ENCODE peak calls at places on chromosomes 3 and 15, in nine cellular contexts. I is PC-3; O is heart right ventricle; D is CD8-positive, alpha-beta T cell; U is HL-60; P is dorsolateral prefrontal cortex; V is cardiac muscle cell; Y is astrocyte; X is SJSA1. W is an unnamed sample.

GRCh38 chr3:51391566-51392300 is 648 bp downstream of the RBM15B start:
- DNase-seq in I (peak), O (peak), D (peak), U (no peak), P (peak), V (peak), Y (peak), X (no peak), W (no peak)

GRCh38 chr3:151707216-151707615 is 26.5 kb upstream of the AADACL2 start:
- DNase-seq in I (no peak), O (no peak), D (no peak), U (no peak), P (no peak), V (no peak), Y (no peak), X (no peak), W (no peak)

GRCh38 chr3:46466871-46467403 is 2.2 kb upstream of the LTF start:
- DNase-seq in I (no peak), O (no peak), D (no peak), U (no peak), P (no peak), V (no peak), Y (no peak), X (no peak), W (no peak)

GRCh38 chr3:156812521-156813335 is 13.4 kb upstream of the LEKR1 start:
- DNase-seq in I (peak), O (no peak), D (no peak), U (peak), P (no peak), V (peak), Y (peak), X (no peak), W (no peak)

GRCh38 chr3:124558898-124559649 is 171.2 kb upstream of the UMPS start:
- DNase-seq in I (peak), O (peak), D (no peak), U (no peak), P (peak), V (peak), Y (peak), X (peak), W (peak)

GRCh38 chr3:56054827-56055226 is 413.4 kb downstream of the ERC2 start:
- DNase-seq in I (no peak), O (no peak), D (no peak), U (no peak), P (no peak), V (no peak), Y (no peak), X (no peak), W (no peak)

GRCh38 chr15:82680200-82681102 is 29.2 kb downstream of the AP3B2 start:
- DNase-seq in I (peak), O (peak), D (peak), U (peak), P (no peak), V (no peak), Y (no peak), X (no peak), W (no peak)

GRCh38 chr15:78265752-78266224 is 1.4 kb downstream of the DNAJA4 start:
- DNase-seq in I (peak), O (no peak), D (no peak), U (no peak), P (no peak), V (peak), Y (peak), X (no peak), W (no peak)

GRCh38 chr3:28743843-28744242 is 395.2 kb upstream of the AZI2 start:
- DNase-seq in I (peak), O (no peak), D (no peak), U (no peak), P (no peak), V (no peak), Y (no peak), X (peak), W (no peak)

GRCh38 chr3:143793971-143794370 is 54.3 kb downstream of the SLC9A9 start:
- DNase-seq in I (no peak), O (no peak), D (no peak), U (no peak), P (no peak), V (no peak), Y (no peak), X (no peak), W (no peak)

GRCh38 chr3:30539772-30540171 is 66.6 kb upstream of the TGFBR2 start:
- DNase-seq in I (peak), O (no peak), D (no peak), U (no peak), P (no peak), V (no peak), Y (peak), X (no peak), W (no peak)

GRCh38 chr3:47791193-47791855 is 9.6 kb upstream of the SMARCC1 start:
- DNase-seq in I (no peak), O (no peak), D (no peak), U (no peak), P (no peak), V (no peak), Y (no peak), X (no peak), W (no peak)

DNA sequence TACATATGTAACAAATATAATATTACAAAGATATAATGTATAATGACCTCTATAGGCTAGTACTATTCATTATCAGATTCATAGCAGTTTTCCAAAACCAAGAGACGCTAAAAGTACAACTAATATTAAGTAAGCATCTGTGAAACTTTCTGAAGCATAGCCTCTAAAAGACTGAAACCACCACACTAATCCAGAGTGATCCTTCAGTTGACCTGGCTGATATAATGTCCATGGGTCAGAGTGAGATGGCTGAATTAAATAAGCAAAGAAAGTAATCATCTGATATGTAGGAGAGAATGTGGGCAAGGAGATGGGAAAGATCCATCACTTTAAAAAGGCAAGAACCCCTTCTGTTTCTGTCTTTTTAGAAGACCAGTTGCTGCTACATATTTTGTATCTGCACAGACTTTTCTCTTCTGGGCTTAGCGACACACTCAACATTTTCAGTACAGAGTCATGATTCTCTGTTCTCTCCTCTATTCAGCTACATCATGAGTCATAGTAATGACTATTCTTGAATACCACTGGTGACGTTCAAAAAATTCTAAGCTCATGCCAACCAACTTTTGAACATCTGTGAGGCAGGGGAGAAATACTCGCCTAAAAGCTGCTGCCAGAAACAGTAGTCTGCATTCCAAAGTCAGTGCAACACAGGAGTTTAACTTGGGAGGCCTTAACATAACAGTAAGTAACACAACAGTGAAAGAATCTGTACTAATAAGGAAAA is 149.6 kb downstream of the MAGI1 start:
- DNase-seq in I (peak), O (no peak), D (no peak), U (no peak), P (no peak), V (peak), Y (peak), X (peak), W (no peak)
- H3K27ac ChIP-seq in I (peak), O (peak), D (no peak), U (no peak), P (peak), V (no peak), Y (peak), X (peak), W (no peak)

DNA sequence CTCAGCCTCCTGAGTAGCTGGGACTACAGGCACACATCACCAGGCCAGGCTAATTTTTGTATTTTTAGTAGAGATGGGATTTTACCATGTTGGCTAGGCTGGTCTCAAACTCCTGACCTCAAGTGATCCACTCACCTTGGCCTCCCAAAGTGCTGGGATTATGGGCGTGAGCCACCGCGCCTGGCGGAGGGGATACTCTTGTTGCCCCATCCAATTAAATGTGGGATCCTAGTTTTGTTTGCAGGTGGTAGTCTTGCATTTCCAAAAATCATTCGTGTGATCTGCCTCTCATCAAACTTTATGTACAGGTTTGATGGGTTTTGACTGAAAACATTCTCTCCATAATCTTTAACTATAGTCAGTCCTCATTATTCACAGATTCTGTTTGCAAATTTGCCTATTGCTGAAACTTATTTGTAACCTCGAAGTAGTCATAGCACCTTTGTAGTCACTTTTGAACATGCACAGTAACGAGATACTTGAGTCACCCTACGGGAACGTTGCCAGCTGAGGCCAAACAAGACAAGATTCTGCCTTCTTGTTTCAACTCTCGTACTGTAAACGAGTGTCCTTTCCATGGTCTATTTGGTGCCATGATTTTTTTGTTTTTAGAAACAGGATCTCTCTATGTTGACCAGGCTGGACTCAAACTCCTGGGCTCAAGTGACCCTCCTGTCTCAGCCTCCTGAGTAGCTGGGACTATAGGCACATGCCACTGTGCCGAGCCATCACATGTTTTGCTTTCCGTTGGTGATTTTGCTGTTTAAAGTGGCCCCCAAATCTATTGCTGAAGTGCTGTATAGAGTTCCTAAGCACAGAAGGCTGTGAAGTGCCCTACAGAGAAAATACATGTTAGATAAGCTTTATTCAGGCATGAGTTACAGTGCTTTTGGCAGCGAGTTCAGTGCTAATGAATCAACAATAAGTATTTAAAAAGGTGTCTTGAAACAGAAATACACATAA is 8.1 kb upstream of the MAPK6 start:
- DNase-seq in I (peak), O (no peak), D (no peak), U (no peak), P (no peak), V (peak), Y (peak), X (peak), W (no peak)
- H3K27ac ChIP-seq in I (peak), O (no peak), D (no peak), U (no peak), P (no peak), V (no peak), Y (no peak), X (peak), W (peak)

GRCh38 chr15:64985382-64986033 is 4.2 kb downstream of the SPG21 start:
- DNase-seq in I (peak), O (no peak), D (no peak), U (peak), P (no peak), V (peak), Y (no peak), X (no peak), W (no peak)
- H3K27ac ChIP-seq in I (peak), O (peak), D (no peak), U (peak), P (peak), V (peak), Y (no peak), X (peak), W (peak)

GRCh38 chr3:125960456-125961288 is 8.3 kb upstream of the ROPN1B start:
- DNase-seq in I (no peak), O (no peak), D (no peak), U (no peak), P (no peak), V (no peak), Y (no peak), X (no peak), W (no peak)
- H3K27ac ChIP-seq in I (no peak), O (no peak), D (no peak), U (no peak), P (no peak), V (no peak), Y (no peak), X (no peak), W (no peak)

DNA sequence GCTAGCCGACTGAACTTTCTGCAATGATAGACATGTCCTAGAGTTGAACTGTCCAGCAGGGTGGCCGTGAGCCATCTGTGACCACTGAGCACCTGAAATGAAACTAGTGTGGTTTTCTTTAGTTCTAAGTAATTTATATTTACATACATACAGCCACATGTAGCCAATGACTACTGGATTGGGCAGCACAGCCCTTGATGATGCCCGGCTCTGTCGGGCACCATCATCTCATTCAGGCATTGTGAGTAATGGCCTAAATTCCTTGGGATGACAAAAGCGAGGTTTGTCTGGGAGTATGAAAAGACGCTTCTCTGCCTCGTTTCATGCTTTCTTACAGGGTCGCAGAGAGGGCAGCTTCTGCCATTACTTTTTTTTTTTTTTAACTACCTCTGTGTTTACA is 251.9 kb upstream of the HES1 start:
- DNase-seq in I (no peak), O (no peak), D (no peak), U (no peak), P (no peak), V (no peak), Y (peak), X (no peak), W (no peak)
- H3K27ac ChIP-seq in I (peak), O (no peak), D (no peak), U (no peak), P (no peak), V (no peak), Y (peak), X (peak), W (no peak)

DNA sequence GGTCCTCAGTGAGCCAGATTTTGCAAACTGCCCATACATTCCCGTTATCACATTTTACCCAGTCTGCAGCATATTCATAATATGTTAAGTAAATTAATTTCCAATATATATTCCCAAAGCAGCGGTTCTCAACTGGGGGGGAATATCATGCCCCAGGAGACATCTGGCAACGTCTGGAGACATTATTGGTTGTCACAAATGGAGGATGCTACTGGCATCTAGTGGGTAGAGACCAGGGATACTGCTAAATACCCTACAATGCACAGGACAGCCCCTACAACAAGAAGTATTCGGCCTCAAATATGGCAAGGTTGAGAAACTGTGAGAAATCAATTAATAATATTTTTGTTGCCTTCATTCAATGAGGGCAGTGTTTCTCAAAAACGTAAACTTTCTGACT is 280.3 kb downstream of the MAGI1 start:
- DNase-seq in I (no peak), O (no peak), D (no peak), U (no peak), P (no peak), V (no peak), Y (no peak), X (no peak), W (no peak)
- H3K27ac ChIP-seq in I (no peak), O (no peak), D (no peak), U (no peak), P (peak), V (no peak), Y (no peak), X (no peak), W (peak)